ENCODE peak calls at places on chromosomes 1 and 21, in four cellular contexts. Z is AG04450; W is stimulated activated CD4-positive, alpha-beta T cell treated with anti-CD3 and anti-CD28 coated beads, Interleukin-4, amount 100 ng/mL, for 1 hour; R is OCI-LY7. H is an unnamed sample.

GRCh38 chr1:110267260-110267659 is 57.1 kb downstream of the KCNC4 start:
- DNase-seq in Z (no peak), W (no peak), R (no peak), H (no peak)

GRCh38 chr1:243719476-243719875 is 130.6 kb downstream of the AKT3 start:
- DNase-seq in Z (no peak), W (no peak), R (no peak), H (no peak)

GRCh38 chr1:6347641-6348487 is 45.7 kb downstream of the ACOT7 start:
- DNase-seq in Z (no peak), W (peak), R (peak), H (no peak)

GRCh38 chr1:31498376-31499040 is 77.8 kb upstream of the TINAGL1 start:
- DNase-seq in Z (no peak), W (no peak), R (no peak), H (no peak)

GRCh38 chr1:183734600-183735036 is 70.3 kb upstream of the RGL1 start:
- DNase-seq in Z (no peak), W (no peak), R (no peak), H (no peak)

GRCh38 chr1:63320024-63320799 is 2.2 kb upstream of the FOXD3 start:
- DNase-seq in Z (no peak), W (no peak), R (no peak), H (no peak)

GRCh38 chr1:152018537-152018936 is 18.3 kb downstream of the S100A11 start:
- DNase-seq in Z (no peak), W (peak), R (no peak), H (no peak)

GRCh38 chr1:41500378-41500777 is 15.9 kb upstream of the EDN2 start:
- DNase-seq in Z (no peak), W (no peak), R (no peak), H (no peak)

GRCh38 chr1:168676861-168677260 is 52.1 kb downstream of the DPT start:
- DNase-seq in Z (no peak), W (no peak), R (no peak), H (no peak)

GRCh38 chr1:219467524-219467923 is 145.4 kb downstream of the ZC3H11B start:
- DNase-seq in Z (no peak), W (no peak), R (no peak), H (no peak)

GRCh38 chr1:74650561-74650960 is 23.0 kb downstream of the ERICH3 start:
- DNase-seq in Z (peak), W (no peak), R (no peak), H (no peak)

GRCh38 chr21:35988396-35989140 is 71.8 kb downstream of the SETD4 start:
- DNase-seq in Z (no peak), W (no peak), R (no peak), H (no peak)

GRCh38 chr1:29519733-29520132 is 283.4 kb downstream of the PTPRU start:
- DNase-seq in Z (no peak), W (no peak), R (no peak), H (no peak)

GRCh38 chr1:116580446-116581322 is 9.9 kb upstream of the CD58 start:
- DNase-seq in Z (no peak), W (no peak), R (no peak), H (no peak)

GRCh38 chr1:112718691-112719418 is 3.7 kb upstream of the PPM1J start:
- DNase-seq in Z (no peak), W (peak), R (peak), H (no peak)

GRCh38 chr1:11654571-11655262 is at the start of gene FBXO44:
- DNase-seq in Z (no peak), W (peak), R (peak), H (no peak)

GRCh38 chr1:186965847-186966246 is 137.1 kb downstream of the PLA2G4A start:
- DNase-seq in Z (no peak), W (no peak), R (no peak), H (no peak)

GRCh38 chr1:202618387-202619022 is 91.7 kb downstream of the SYT2 start:
- DNase-seq in Z (no peak), W (no peak), R (no peak), H (no peak)

GRCh38 chr1:182589520-182589919 is 464 bp upstream of the RNASEL start:
- DNase-seq in Z (no peak), W (no peak), R (no peak), H (no peak)

GRCh38 chr1:67850151-67850551 is 16.9 kb upstream of the GNG12 start:
- DNase-seq in Z (no peak), W (no peak), R (peak), H (peak)

GRCh38 chr1:11561740-11562139 is 82.8 kb downstream of the DISP3 start:
- DNase-seq in Z (no peak), W (no peak), R (no peak), H (no peak)

GRCh38 chr1:113058861-113059441 is 14.0 kb upstream of the LRIG2 start:
- DNase-seq in Z (no peak), W (no peak), R (no peak), H (no peak)

GRCh38 chr1:3470650-3471355 is 16.3 kb downstream of the ARHGEF16 start:
- DNase-seq in Z (no peak), W (no peak), R (no peak), H (no peak)

H was measured in brain pericyte.